ENCODE peak calls at places on chromosomes 1 and 21, in five cellular contexts. Y, S, T, U and A are unnamed samples.

GRCh38 chr1:68495532-68495931 is 1.4 kb downstream of the DEPDC1 start:
- DNase-seq in Y (no peak), S (no peak), T (no peak), U (no peak), A (no peak)

GRCh38 chr1:180837025-180837424 is 75.7 kb upstream of the KIAA1614 start:
- DNase-seq in Y (no peak), S (no peak), T (no peak), U (no peak), A (no peak)

GRCh38 chr1:234778215-234779159 is 168.5 kb upstream of the IRF2BP2 start:
- DNase-seq in Y (no peak), S (no peak), T (no peak), U (peak), A (no peak)

GRCh38 chr1:15703562-15703961 is 19.4 kb downstream of the PLEKHM2 start:
- DNase-seq in Y (peak), S (no peak), T (no peak), U (no peak), A (peak)

GRCh38 chr1:177334856-177335255 is 164.1 kb downstream of the BRINP2 start:
- DNase-seq in Y (no peak), S (no peak), T (no peak), U (no peak), A (no peak)

GRCh38 chr1:115084902-115085505 is 4.3 kb downstream of the TSPAN2 start:
- DNase-seq in Y (no peak), S (peak), T (no peak), U (no peak), A (no peak)

GRCh38 chr1:46784666-46785065 is 14.2 kb upstream of the CYP4B1 start:
- DNase-seq in Y (no peak), S (no peak), T (no peak), U (no peak), A (no peak)

GRCh38 chr1:67893126-67893495 is 59.8 kb upstream of the GNG12 start:
- DNase-seq in Y (no peak), S (no peak), T (no peak), U (no peak), A (no peak)

GRCh38 chr1:111596499-111596898 is 23.1 kb upstream of the RAP1A start:
- DNase-seq in Y (no peak), S (no peak), T (no peak), U (no peak), A (no peak)

GRCh38 chr1:85343612-85344255 is 67.3 kb upstream of the BCL10 start:
- DNase-seq in Y (peak), S (peak), T (no peak), U (no peak), A (no peak)

GRCh38 chr1:24048205-24048869 is 63.6 kb downstream of the MYOM3 start:
- DNase-seq in Y (no peak), S (no peak), T (no peak), U (no peak), A (no peak)

GRCh38 chr1:74222701-74223100 is 12.5 kb upstream of the TNNI3K start:
- DNase-seq in Y (peak), S (no peak), T (no peak), U (no peak), A (no peak)

GRCh38 chr21:25997788-25998611 is 172.6 kb downstream of the APP start:
- DNase-seq in Y (no peak), S (no peak), T (peak), U (no peak), A (no peak)

GRCh38 chr21:45735259-45736000 is 91.9 kb downstream of the PCBP3 start:
- DNase-seq in Y (no peak), S (no peak), T (no peak), U (no peak), A (no peak)

GRCh38 chr1:116569776-116570357 is 959 bp downstream of the CD58 start:
- DNase-seq in Y (no peak), S (no peak), T (no peak), U (no peak), A (no peak)

GRCh38 chr1:109425902-109426277 is 358 bp downstream of the PSMA5 start:
- DNase-seq in Y (peak), S (no peak), T (no peak), U (peak), A (no peak)

GRCh38 chr1:205042911-205043806 is at the start of gene CNTN2:
- DNase-seq in Y (no peak), S (no peak), T (peak), U (no peak), A (peak)

GRCh38 chr1:203151362-203152157 is 24.0 kb downstream of the ADORA1 start:
- DNase-seq in Y (no peak), S (no peak), T (no peak), U (no peak), A (no peak)

GRCh38 chr1:181250038-181250437 is 161.5 kb downstream of the IER5 start:
- DNase-seq in Y (no peak), S (no peak), T (no peak), U (no peak), A (no peak)

GRCh38 chr1:24929091-24929875 is 793 bp downstream of the RUNX3 start:
- DNase-seq in Y (no peak), S (no peak), T (no peak), U (peak), A (no peak)

GRCh38 chr1:83043192-83043591 is 955.7 kb downstream of the TTLL7 start:
- DNase-seq in Y (no peak), S (no peak), T (no peak), U (no peak), A (no peak)

GRCh38 chr1:33338495-33339211 is 17.8 kb upstream of the A3GALT2 start:
- DNase-seq in Y (peak), S (no peak), T (no peak), U (no peak), A (no peak)

GRCh38 chr1:164785841-164786534 is 227.0 kb downstream of the PBX1 start:
- DNase-seq in Y (peak), S (no peak), T (no peak), U (no peak), A (no peak)

GRCh38 chr1:154178006-154178405 is 13.9 kb downstream of the TPM3 start:
- DNase-seq in Y (peak), S (no peak), T (no peak), U (no peak), A (peak)

GRCh38 chr1:110686188-110686587 is 11.4 kb upstream of the KCNA3 start:
- DNase-seq in Y (no peak), S (no peak), T (no peak), U (no peak), A (no peak)